ENCODE peak calls at places on chromosome 9, in four cellular contexts. T is A549, N is HepG2, O is K562. E is an unnamed sample.

GRCh38 chr9:122377241-122378164 is 6.7 kb downstream of the PTGS1 start:
- DNase-seq in O (peak; percentile 83), T (no peak), N (no peak), E (no peak)

GRCh38 chr9:132627594-132627993 is 42.2 kb downstream of the DDX31 start:
- DNase-seq in O (no peak), N (no peak), T (no peak), E (no peak)

GRCh38 chr9:95876595-95876994 is 1.1 kb downstream of the ERCC6L2 start:
- DNase-seq in N (peak; percentile 12), T (peak; percentile 17), O (peak; percentile 45), E (no peak)

GRCh38 chr9:74147906-74148305 is 349.2 kb upstream of the RORB start:
- DNase-seq in N (no peak), T (no peak), O (no peak), E (no peak)

GRCh38 chr9:21030389-21031035 is 928 bp downstream of the HACD4 start:
- DNase-seq in O (no peak), N (no peak), T (peak; percentile 12), E (peak; percentile 52)

GRCh38 chr9:129569506-129570449 is 51.1 kb downstream of the C9orf50 start:
- DNase-seq in O (peak; percentile 63), T (peak; percentile 90), N (peak; percentile 56), E (no peak)

GRCh38 chr9:105670315-105670714 is 8.1 kb downstream of the TAL2 start:
- DNase-seq in T (no peak), N (no peak), O (no peak), E (no peak)

GRCh38 chr9:18333157-18333556 is 140.8 kb upstream of the ADAMTSL1 start:
- DNase-seq in T (no peak), N (no peak), O (no peak), E (no peak)

GRCh38 chr9:82586918-82587356 is 476.0 kb downstream of the RASEF start:
- DNase-seq in T (no peak), N (peak; percentile 91), O (no peak), E (no peak)

GRCh38 chr9:35882996-35883395 is 12.8 kb upstream of the OR13J1 start:
- DNase-seq in N (no peak), T (no peak), O (no peak), E (no peak)

GRCh38 chr9:78292716-78293497 is 4.0 kb upstream of the PSAT1 start:
- DNase-seq in N (peak; percentile 62), O (no peak), T (no peak), E (no peak)

GRCh38 chr9:134959126-134959970 is 41.6 kb upstream of the FCN1 start:
- DNase-seq in T (no peak), O (no peak), N (no peak), E (no peak)

GRCh38 chr9:75612754-75613153 is 277.7 kb upstream of the PCSK5 start:
- DNase-seq in T (no peak), N (no peak), O (no peak), E (no peak)

GRCh38 chr9:111582888-111583287 is 16.6 kb downstream of the PTGR1 start:
- DNase-seq in T (peak; percentile 55), O (no peak), N (no peak), E (no peak)

GRCh38 chr9:69206047-69206446 is 32.0 kb downstream of the TJP2 start:
- DNase-seq in T (no peak), N (no peak), O (no peak), E (no peak)

GRCh38 chr9:27933210-27934062 is 360.2 kb upstream of the C9orf72 start:
- DNase-seq in O (no peak), T (no peak), N (no peak), E (no peak)

GRCh38 chr9:13705356-13705755 is 425.9 kb upstream of the MPDZ start:
- DNase-seq in O (no peak), N (no peak), T (no peak), E (no peak)

GRCh38 chr9:18472915-18473314 is 1.0 kb upstream of the ADAMTSL1 start:
- DNase-seq in O (no peak), N (no peak), T (no peak), E (no peak)

GRCh38 chr9:121759996-121760395 is 108.6 kb downstream of the DAB2IP start:
- DNase-seq in O (no peak), T (no peak), N (no peak), E (no peak)

GRCh38 chr9:36188212-36188611 is 2.5 kb upstream of the CLTA start:
- DNase-seq in O (no peak), T (no peak), N (no peak), E (no peak)

GRCh38 chr9:135241381-135242380 is 154.2 kb downstream of the OLFM1 start:
- DNase-seq in T (no peak), N (no peak), O (peak; percentile 7), E (no peak)

GRCh38 chr9:32431196-32431595 is 46.8 kb downstream of the ACO1 start:
- DNase-seq in N (no peak), T (no peak), O (no peak), E (no peak)

GRCh38 chr9:98602839-98603238 is 105.9 kb downstream of the GABBR2 start:
- DNase-seq in T (no peak), N (no peak), O (no peak), E (no peak)
- TF ChIP-seq POLR2AphosphoS2 in T (no peak), N (no peak), O (no peak), E (no peak)

GRCh38 chr9:99095565-99095964 is 9.3 kb upstream of the TGFBR1 start:
- DNase-seq in N (no peak), T (no peak), O (no peak), E (no peak)

GRCh38 chr9:99096409-99096808 is 8.5 kb upstream of the TGFBR1 start:
- DNase-seq in N (no peak), O (no peak), T (no peak), E (no peak)

GRCh38 chr9:99092643-99093491 is 12.0 kb upstream of the TGFBR1 start:
- DNase-seq in T (no peak), N (no peak), O (peak; percentile 78), E (no peak)

GRCh38 chr9:99090366-99091130 is 14.4 kb upstream of the TGFBR1 start:
- DNase-seq in O (no peak), N (no peak), T (no peak), E (no peak)

DNA sequence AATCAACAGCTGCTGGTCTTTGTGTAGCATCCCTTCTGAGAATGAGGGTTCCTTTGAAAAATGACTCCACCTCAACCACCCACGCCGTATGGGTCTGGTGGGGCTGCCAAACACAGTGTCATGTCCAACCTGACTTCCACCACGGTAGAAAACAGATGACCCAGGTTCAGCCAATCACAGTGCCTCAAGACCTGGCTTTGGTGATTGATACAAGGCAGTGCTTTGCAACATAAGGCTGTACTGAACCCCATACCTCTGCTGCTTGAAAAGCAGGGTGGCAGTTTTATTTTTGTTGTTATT is 11.5 kb upstream of the TGFBR1 start:
- DNase-seq in T (no peak), N (no peak), O (no peak), E (no peak)
- TF ChIP-seq CHD4 in T (no peak), N (no peak), O (no peak), E (no peak)

GRCh38 chr9:16752615-16753014 is 117.9 kb downstream of the BNC2 start:
- DNase-seq in N (no peak), O (no peak), T (no peak), E (no peak)

GRCh38 chr9:16755467-16755866 is 115.0 kb downstream of the BNC2 start:
- DNase-seq in N (no peak), T (no peak), O (no peak), E (no peak)

GRCh38 chr9:16753256-16753655 is 117.2 kb downstream of the BNC2 start:
- DNase-seq in O (no peak), N (no peak), T (no peak), E (no peak)

DNA sequence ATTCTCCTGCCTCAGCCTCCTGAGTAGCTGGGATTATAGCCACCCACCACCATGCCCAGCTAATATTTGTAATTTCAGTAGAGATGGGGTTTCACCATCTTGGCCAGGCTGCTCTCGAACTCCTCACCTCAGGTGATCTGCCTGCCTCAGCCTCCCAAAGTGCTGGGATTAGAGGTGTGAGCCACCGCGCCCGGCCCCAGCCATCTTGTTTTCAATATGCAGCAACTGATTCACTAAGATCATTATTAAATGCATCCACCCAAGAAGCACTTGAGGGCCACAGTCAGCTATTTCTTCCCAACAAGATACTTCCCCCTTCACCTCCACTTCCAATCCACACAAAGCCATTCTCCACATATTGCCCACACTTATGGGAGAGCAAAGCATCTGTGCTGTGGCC is 115.8 kb downstream of the BNC2 start:
- DNase-seq in T (no peak), O (no peak), N (no peak), E (no peak)
- TF ChIP-seq POLR2AphosphoS2 in T (no peak), O (no peak), N (no peak), E (no peak)

GRCh38 chr9:92725266-92725545 is 39.4 kb downstream of the BICD2 start:
- DNase-seq in T (no peak), N (no peak), O (no peak), E (no peak)
- TF ChIP-seq CHD4 in T (no peak), N (no peak), O (no peak), E (no peak)

DNA sequence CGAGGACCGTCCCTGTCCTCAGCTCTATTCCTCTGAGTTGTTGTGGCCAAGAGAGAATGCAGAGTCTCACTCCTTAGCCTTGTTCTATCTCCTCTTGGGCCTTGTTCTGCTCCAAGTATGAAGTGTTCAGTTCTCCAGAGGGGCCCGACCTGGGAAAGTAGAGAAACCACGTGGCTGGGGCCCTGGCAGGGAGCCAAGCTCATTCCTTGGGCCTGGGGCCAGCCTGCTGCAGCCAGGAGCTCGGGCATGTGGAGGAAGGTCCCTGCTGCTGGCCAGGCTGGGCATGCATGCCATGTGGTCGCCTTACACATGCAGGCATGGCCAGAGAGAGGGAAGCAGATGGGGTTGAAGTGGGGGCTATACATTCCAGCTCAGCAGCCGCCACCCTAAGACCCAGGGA is 60.7 kb downstream of the COL27A1 start:
- DNase-seq in T (no peak), N (no peak), O (no peak), E (no peak)
- TF ChIP-seq POLR2AphosphoS2 in T (no peak), N (no peak), O (no peak), E (no peak)

GRCh38 chr9:136533775-136534157 is 12.1 kb downstream of the NOTCH1 start:
- DNase-seq in N (no peak), O (no peak), T (no peak), E (no peak)

GRCh38 chr9:136536721-136537241 is 9.1 kb downstream of the NOTCH1 start:
- DNase-seq in N (no peak), O (no peak), T (no peak), E (no peak)

GRCh38 chr9:136536051-136536720 is 9.7 kb downstream of the NOTCH1 start:
- DNase-seq in O (no peak), T (no peak), N (no peak), E (no peak)

GRCh38 chr9:136534396-136534795 is 11.5 kb downstream of the NOTCH1 start:
- DNase-seq in T (no peak), O (no peak), N (no peak), E (no peak)

GRCh38 chr9:136535070-136535469 is 10.8 kb downstream of the NOTCH1 start:
- DNase-seq in T (no peak), O (no peak), N (no peak), E (no peak)
- TF ChIP-seq CHD4 in T (no peak), O (no peak), N (no peak), E (no peak)

GRCh38 chr9:6869081-6869948 is 111.5 kb downstream of the KDM4C start:
- DNase-seq in O (no peak), T (no peak), N (no peak), E (no peak)
- TF ChIP-seq POLR2AphosphoS2 in O (no peak), T (no peak), N (no peak), E (no peak)

GRCh38 chr9:108058137-108058779 is 568.7 kb upstream of the KLF4 start:
- DNase-seq in T (peak; percentile 47), N (no peak), O (no peak), E (no peak)
- TF ChIP-seq CHD4 in T (no peak), N (no peak), O (no peak), E (no peak)

E was measured in GM12878.